ENCODE peak calls at places on chromosomes 13 and 19, in five cellular contexts. T is cardiac muscle cell; X is effector memory CD4-positive, alpha-beta T cell; F is suprapubic skin; E is Panc1. O is an unnamed sample. For H3K4me1, the result is how much of the 10 kb centered on the place peaks cover.

GRCh38 chr19:47615714-47616113 is 6.8 kb downstream of the BICRA start:
- DNase-seq in T (no peak), X (no peak), F (no peak), E (no peak), O (no peak)

GRCh38 chr13:25171517-25172302 is at the start of gene AMER2:
- DNase-seq in T (peak), X (no peak), F (no peak), E (no peak), O (no peak)

GRCh38 chr19:13045812-13046211 is 50.5 kb downstream of the NFIX start:
- DNase-seq in T (no peak), X (no peak), F (no peak), E (no peak), O (no peak)

GRCh38 chr13:35471466-35472307 is 4.8 kb downstream of the MAB21L1 start:
- DNase-seq in T (peak), X (no peak), F (no peak), E (no peak), O (no peak)

GRCh38 chr19:23283925-23284324 is 33.7 kb upstream of the ZNF724 start:
- DNase-seq in T (peak), X (peak), F (no peak), E (no peak), O (no peak)

GRCh38 chr13:98097749-98098148 is 45.1 kb upstream of the FARP1 start:
- DNase-seq in T (no peak), X (no peak), F (no peak), E (no peak), O (no peak)

GRCh38 chr13:20799726-20800416 is 26.1 kb upstream of the EEF1AKMT1 start:
- DNase-seq in T (peak), X (no peak), F (no peak), E (no peak), O (no peak)

GRCh38 chr19:45729774-45730388 is 815 bp downstream of the FBXO46 start:
- DNase-seq in T (no peak), X (no peak), F (no peak), E (no peak), O (no peak)

GRCh38 chr13:42041017-42041683 is 7.3 kb upstream of the DGKH start:
- DNase-seq in T (peak), X (no peak), F (peak), E (no peak), O (no peak)

GRCh38 chr13:70339738-70340137 is 231.5 kb upstream of the KLHL1 start:
- DNase-seq in T (no peak), X (no peak), F (no peak), E (peak), O (no peak)

GRCh38 chr13:42991892-42992584 is at the start of gene EPSTI1:
- DNase-seq in T (peak), X (peak), F (peak), E (no peak), O (peak)

GRCh38 chr19:44857837-44858236 is 11.7 kb downstream of the NECTIN2 start:
- DNase-seq in T (no peak), X (no peak), F (no peak), E (no peak), O (no peak)

GRCh38 chr19:34350161-34350561 is 14.8 kb upstream of the GPI start:
- DNase-seq in T (no peak), X (peak), F (no peak), E (no peak), O (no peak)

GRCh38 chr19:5953034-5953589 is 24.8 kb downstream of the RANBP3 start:
- DNase-seq in T (no peak), X (no peak), F (no peak), E (no peak), O (no peak)

GRCh38 chr19:39070888-39071287 is 13.3 kb upstream of the ACP7 start:
- DNase-seq in T (no peak), X (no peak), F (no peak), E (no peak), O (no peak)

GRCh38 chr19:9786342-9786741 is 17.8 kb upstream of the ZNF846 start:
- DNase-seq in T (no peak), X (no peak), F (peak), E (no peak), O (no peak)

GRCh38 chr13:25347156-25347555 is 24.6 kb upstream of the ATP8A2 start:
- DNase-seq in T (no peak), X (no peak), F (no peak), E (no peak), O (no peak)

GRCh38 chr19:35362261-35363000 is 4.2 kb downstream of the FFAR3 start:
- DNase-seq in T (no peak), X (no peak), F (no peak), E (no peak), O (no peak)

GRCh38 chr13:112174476-112175110 is 107.6 kb downstream of the SOX1 start:
- DNase-seq in T (no peak), X (no peak), F (no peak), E (no peak), O (no peak)

GRCh38 chr13:51625555-51626345 is 41.5 kb downstream of the WDFY2 start:
- DNase-seq in T (peak), X (no peak), F (no peak), E (no peak), O (no peak)

GRCh38 chr13:69857188-69857821 is 250.3 kb upstream of the ATXN8OS start:
- DNase-seq in T (peak), X (no peak), F (no peak), E (peak), O (no peak)

GRCh38 chr19:23771761-23772667 is 13.3 kb upstream of the ZNF681 start:
- DNase-seq in T (no peak), X (no peak), F (no peak), E (no peak), O (no peak)

GRCh38 chr19:50803633-50804419 is 13.6 kb downstream of the ACP4 start:
- DNase-seq in T (peak), X (no peak), F (no peak), E (no peak), O (no peak)

GRCh38 chr19:58021541-58022282 is 12.1 kb upstream of the ZSCAN1 start:
- DNase-seq in T (peak), X (no peak), F (no peak), E (no peak), O (no peak)

GRCh38 chr13:60397693-60398437 is 845 bp downstream of the TDRD3 start:
- DNase-seq in T (peak), X (peak), F (peak), E (no peak), O (peak)

GRCh38 chr13:93262729-93263128 is 36.1 kb downstream of the GPC6 start:
- DNase-seq in T (peak), X (no peak), F (no peak), E (no peak), O (no peak)

GRCh38 chr13:110422913-110423688 is 116.0 kb downstream of the COL4A2 start:
- DNase-seq in T (no peak), X (no peak), F (no peak), E (no peak), O (no peak)

GRCh38 chr13:52695856-52696255 is 43.2 kb downstream of the SUGT1 start:
- DNase-seq in T (peak), X (no peak), F (no peak), E (no peak), O (no peak)

GRCh38 chr19:50998686-50999085 is 2.7 kb downstream of the KLK8 start:
- DNase-seq in T (no peak), X (no peak), F (no peak), E (no peak), O (no peak)

GRCh38 chr19:19405919-19406877 is 723 bp downstream of the GATAD2A start:
- DNase-seq in T (peak), X (peak), F (peak), E (no peak), O (no peak)

DNA sequence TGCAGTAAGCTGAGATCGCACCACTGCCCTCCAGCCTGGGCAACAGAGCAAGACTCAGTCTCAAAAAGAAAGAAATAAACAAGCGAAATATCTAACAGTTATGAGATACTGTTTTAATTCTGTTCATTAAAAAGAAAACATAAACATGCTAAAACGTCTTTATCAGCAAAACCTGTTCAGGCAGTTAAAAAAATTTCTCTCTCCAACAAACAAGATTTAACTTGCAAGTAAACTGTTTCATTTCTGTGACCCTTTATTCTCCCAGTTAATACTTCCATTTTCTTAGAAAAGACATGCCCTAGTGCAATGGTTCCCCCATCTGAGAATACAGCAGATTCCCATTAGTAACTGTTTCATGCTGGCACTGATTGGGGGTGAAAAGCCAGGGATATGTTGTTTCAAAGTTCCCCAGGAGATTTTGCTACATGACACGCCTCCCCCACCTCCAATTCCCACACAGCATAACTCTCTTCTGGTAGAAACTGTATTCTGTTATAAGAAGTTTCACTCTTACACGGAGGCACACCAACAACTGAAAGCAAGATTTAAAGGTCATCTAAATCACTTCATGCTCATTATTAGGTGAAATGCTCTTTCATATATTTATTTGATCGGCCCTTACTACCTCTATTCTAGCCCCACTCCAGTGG is 24.4 kb downstream of the ELF1 start:
- DNase-seq in T (no peak), X (no peak), F (no peak), E (no peak), O (no peak)
- H3K4me1 ChIP-seq in T (under half), X (under half), F (half or more), E (under half), O (under half)

GRCh38 chr19:55230780-55231179 is 2.2 kb upstream of the TMEM86B start:
- DNase-seq in T (no peak), X (no peak), F (no peak), E (no peak), O (no peak)
- H3K4me1 ChIP-seq in T (under half), X (under half), F (under half), E (under half), O (under half)

GRCh38 chr19:10927691-10928562 is 512 bp downstream of the YIPF2 start:
- DNase-seq in T (no peak), X (no peak), F (no peak), E (no peak), O (no peak)
- H3K4me1 ChIP-seq in T (under half), X (under half), F (under half), E (under half), O (under half)

DNA sequence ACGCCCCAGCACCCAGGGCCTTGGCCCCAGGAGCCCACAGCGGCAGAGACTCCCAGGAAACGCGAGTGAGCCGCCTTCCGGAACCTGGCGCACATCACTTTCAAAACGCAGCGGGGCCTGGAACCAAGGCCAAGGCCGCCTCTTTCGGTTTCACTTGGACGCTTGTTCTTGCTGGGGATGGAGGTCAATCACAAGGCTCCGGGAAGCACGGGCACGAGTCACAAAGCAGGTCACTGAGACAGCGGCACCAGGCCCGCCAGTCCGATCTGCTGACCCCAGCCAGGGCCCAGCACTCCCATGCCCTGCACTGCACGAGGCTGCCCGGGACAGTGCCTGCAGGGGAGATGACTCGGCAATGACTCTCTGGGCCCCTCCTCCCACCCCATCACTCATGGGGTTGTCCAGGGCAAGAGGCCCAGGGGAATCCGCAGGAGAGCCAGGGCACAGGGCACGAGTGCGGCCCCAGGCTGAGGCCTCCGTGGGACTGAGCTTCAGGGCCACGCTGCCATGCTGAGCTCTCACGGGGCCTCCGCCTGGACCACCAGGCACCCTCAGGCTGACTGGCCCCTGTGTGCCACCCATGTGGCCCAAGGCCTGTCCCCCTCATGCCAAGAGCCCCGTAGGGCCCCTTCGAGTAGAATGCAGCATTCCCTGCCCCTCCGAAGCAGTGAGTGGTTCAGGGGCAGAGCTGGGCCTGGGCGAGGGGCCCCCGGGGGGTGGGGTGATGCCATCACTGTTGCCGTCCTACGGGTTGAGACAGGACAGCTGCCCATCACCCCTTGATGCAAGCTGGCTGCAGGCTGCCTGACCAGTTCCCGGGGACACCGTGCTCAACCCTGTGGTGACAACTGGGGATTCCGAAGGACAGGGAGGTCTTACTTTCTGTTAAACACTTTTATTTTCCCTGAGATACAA is 4.9 kb downstream of the SBNO2 start:
- DNase-seq in T (peak), X (no peak), F (peak), E (no peak), O (peak)
- H3K4me1 ChIP-seq in T (under half), X (under half), F (half or more), E (under half), O (under half)

GRCh38 chr19:3398900-3399278 is 32.5 kb downstream of the NFIC start:
- DNase-seq in T (no peak), X (no peak), F (no peak), E (no peak), O (no peak)
- H3K4me1 ChIP-seq in T (under half), X (under half), F (half or more), E (under half), O (under half)

GRCh38 chr13:65091031-65091430 is 2139.1 kb downstream of the PCDH9 start:
- DNase-seq in T (no peak), X (no peak), F (no peak), E (no peak), O (no peak)

GRCh38 chr13:65095697-65096096 is 2134.4 kb downstream of the PCDH9 start:
- DNase-seq in T (no peak), X (no peak), F (no peak), E (no peak), O (no peak)

GRCh38 chr13:65095118-65095517 is 2135.0 kb downstream of the PCDH9 start:
- DNase-seq in T (no peak), X (no peak), F (no peak), E (no peak), O (no peak)

GRCh38 chr13:65090191-65090590 is 2139.9 kb downstream of the PCDH9 start:
- DNase-seq in T (no peak), X (no peak), F (no peak), E (no peak), O (no peak)

GRCh38 chr13:65093352-65093751 is 2136.8 kb downstream of the PCDH9 start:
- DNase-seq in T (no peak), X (no peak), F (no peak), E (no peak), O (no peak)
- H3K4me1 ChIP-seq in T (under half), X (under half), F (under half), E (under half), O (under half)

GRCh38 chr13:113853518-113854237 is 10.2 kb downstream of the GAS6 start:
- DNase-seq in T (peak), X (no peak), F (no peak), E (no peak), O (peak)

GRCh38 chr13:113851480-113851803 is 12.4 kb downstream of the GAS6 start:
- DNase-seq in T (no peak), X (no peak), F (no peak), E (no peak), O (no peak)

GRCh38 chr13:113851826-113852535 is 11.9 kb downstream of the GAS6 start:
- DNase-seq in T (no peak), X (no peak), F (peak), E (no peak), O (peak)

GRCh38 chr13:113854238-113855011 is 9.5 kb downstream of the GAS6 start:
- DNase-seq in T (peak), X (no peak), F (peak), E (no peak), O (peak)

GRCh38 chr13:113852536-113853517 is 11.0 kb downstream of the GAS6 start:
- DNase-seq in T (no peak), X (no peak), F (peak), E (no peak), O (peak)
- H3K4me1 ChIP-seq in T (under half), X (under half), F (half or more), E (under half), O (under half)

DNA sequence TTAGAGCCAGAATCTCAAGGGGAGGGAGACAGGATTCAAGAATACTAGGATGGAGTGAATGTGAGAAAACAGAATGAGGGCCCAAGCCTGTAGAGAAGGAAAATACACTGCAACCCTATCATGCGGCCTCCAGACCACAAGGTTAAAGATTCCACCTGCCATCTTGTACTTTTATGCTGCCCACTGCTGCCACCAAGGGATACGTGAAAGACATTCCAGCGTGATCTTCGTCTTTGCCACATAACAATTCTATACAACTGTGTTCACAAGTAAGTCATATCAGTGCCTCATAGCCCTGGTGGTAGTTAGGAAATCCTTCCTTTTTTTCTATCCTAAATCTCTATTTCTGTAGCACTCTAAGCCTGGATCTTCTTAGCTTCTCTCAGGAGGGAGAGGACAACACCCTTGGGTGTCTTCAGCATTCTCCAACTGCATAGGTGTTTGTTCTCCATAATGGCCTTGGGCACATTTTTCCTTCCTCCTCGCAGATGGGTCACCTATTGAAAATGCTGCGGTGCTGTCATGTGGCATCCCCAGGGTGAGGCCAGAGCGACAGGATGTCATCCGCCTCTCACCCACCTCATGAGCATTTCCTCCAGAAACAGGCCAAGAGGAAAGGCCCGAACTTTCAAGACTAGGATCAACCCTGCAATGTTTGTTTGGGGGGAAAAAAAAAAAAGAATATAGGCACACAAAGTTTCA is 13.6 kb downstream of the TPT1 start:
- DNase-seq in T (no peak), X (no peak), F (no peak), E (no peak), O (no peak)
- H3K4me1 ChIP-seq in T (under half), X (under half), F (under half), E (under half), O (under half)

GRCh38 chr13:99383511-99383921 is 76.3 kb upstream of the GPR183 start:
- DNase-seq in T (no peak), X (no peak), F (no peak), E (no peak), O (no peak)

GRCh38 chr13:99380921-99381645 is 73.9 kb upstream of the GPR183 start:
- DNase-seq in T (no peak), X (no peak), F (no peak), E (no peak), O (no peak)

GRCh38 chr13:99383946-99384345 is 76.7 kb upstream of the GPR183 start:
- DNase-seq in T (no peak), X (no peak), F (no peak), E (no peak), O (no peak)

GRCh38 chr13:99384468-99384867 is 77.3 kb upstream of the GPR183 start:
- DNase-seq in T (no peak), X (no peak), F (no peak), E (no peak), O (no peak)

DNA sequence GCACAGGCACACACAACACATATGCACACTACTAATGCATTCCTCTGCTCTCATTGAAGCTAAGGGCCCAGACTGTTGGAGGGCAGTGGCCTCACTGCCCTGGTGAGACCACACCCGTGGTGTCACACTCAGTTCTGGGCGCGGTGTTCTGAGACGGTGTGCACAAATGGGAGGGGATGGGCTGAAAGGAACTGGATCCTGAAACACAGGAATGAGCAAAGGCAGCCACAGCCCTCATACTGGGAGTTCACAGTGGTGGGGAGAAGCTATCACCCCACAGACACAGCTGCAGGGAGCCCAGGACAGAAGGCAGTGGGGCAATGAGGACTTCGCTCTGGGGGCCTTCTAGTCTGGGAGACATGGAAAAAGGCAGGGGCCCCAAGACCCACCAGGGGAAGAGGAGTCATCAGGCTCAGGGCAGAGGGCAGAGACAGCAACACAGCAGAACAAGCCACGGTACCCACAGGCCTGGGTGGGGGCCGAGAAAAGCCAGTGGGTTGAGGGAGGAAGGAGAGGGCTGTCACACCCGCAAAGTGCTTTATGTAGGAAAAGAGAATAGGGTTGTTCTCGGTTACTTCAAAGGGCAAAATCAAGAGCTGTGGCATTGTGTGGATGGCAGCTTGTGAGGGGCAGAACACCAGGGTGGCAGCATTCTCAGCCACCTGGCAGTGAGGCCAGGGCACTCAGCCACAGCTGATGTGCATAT is 75.4 kb upstream of the GPR183 start:
- DNase-seq in T (no peak), X (peak), F (no peak), E (no peak), O (no peak)
- H3K4me1 ChIP-seq in T (under half), X (half or more), F (under half), E (under half), O (under half)

O was measured in RWPE2.